ENCODE peak calls at places on chromosomes 2 and 18, in five cellular contexts. P is cardiac muscle cell, F is DND-41, E is adrenal gland, D is neural progenitor cell. X is an unnamed sample.

GRCh38 chr18:48151421-48152095 is 221.1 kb upstream of the SMAD2 start:
- DNase-seq in E (peak; percentile 4), P (no peak), D (no peak), F (no peak), X (no peak)

GRCh38 chr2:224412064-224412921 is 10.4 kb upstream of the FAM124B start:
- DNase-seq in D (no peak), P (peak; percentile 38), E (peak; percentile 14), F (no peak), X (no peak)

GRCh38 chr2:221563601-221564000 is 8.5 kb downstream of the EPHA4 start:
- DNase-seq in F (no peak), D (no peak), P (no peak), E (no peak), X (no peak)

GRCh38 chr18:38654966-38655365 is 1089.4 kb upstream of the CELF4 start:
- DNase-seq in D (no peak), E (no peak), F (no peak), P (peak; percentile 40), X (no peak)

GRCh38 chr2:207487650-207488315 is 42.0 kb upstream of the CREB1 start:
- DNase-seq in D (no peak), P (peak; percentile 77), E (peak; percentile 39), F (no peak), X (no peak)

GRCh38 chr2:190499976-190500588 is 34.4 kb downstream of the NEMP2 start:
- DNase-seq in P (no peak), E (no peak), F (no peak), D (no peak), X (no peak)

GRCh38 chr2:37215255-37215654 is 16.1 kb downstream of the CEBPZ start:
- DNase-seq in P (peak; percentile 11), E (no peak), D (no peak), F (no peak), X (no peak)

GRCh38 chr2:165893556-165893955 is 60.0 kb downstream of the TTC21B start:
- DNase-seq in P (no peak), D (no peak), E (no peak), F (no peak), X (no peak)

GRCh38 chr2:130877258-130877657 is 40.5 kb downstream of the ARHGEF4 start:
- DNase-seq in P (no peak), D (no peak), F (no peak), E (no peak), X (no peak)

GRCh38 chr18:50665015-50665414 is 105.1 kb downstream of the MAPK4 start:
- DNase-seq in P (no peak), F (no peak), D (no peak), E (no peak), X (no peak)

GRCh38 chr2:12465631-12466135 is 251.1 kb upstream of the TRIB2 start:
- DNase-seq in P (peak; percentile 76), E (no peak), D (no peak), F (no peak), X (no peak)

GRCh38 chr2:135839713-135840112 is 2.7 kb upstream of the LCT start:
- DNase-seq in F (no peak), D (no peak), P (peak; percentile 88), E (no peak), X (no peak)

GRCh38 chr2:59312022-59312421 is 1070.9 kb upstream of the FANCL start:
- DNase-seq in E (no peak), P (no peak), F (no peak), D (no peak), X (no peak)

GRCh38 chr2:9594361-9595063 is 36.3 kb downstream of the YWHAQ start:
- DNase-seq in F (no peak), D (no peak), E (peak; percentile 72), P (peak; percentile 91), X (no peak)

DNA sequence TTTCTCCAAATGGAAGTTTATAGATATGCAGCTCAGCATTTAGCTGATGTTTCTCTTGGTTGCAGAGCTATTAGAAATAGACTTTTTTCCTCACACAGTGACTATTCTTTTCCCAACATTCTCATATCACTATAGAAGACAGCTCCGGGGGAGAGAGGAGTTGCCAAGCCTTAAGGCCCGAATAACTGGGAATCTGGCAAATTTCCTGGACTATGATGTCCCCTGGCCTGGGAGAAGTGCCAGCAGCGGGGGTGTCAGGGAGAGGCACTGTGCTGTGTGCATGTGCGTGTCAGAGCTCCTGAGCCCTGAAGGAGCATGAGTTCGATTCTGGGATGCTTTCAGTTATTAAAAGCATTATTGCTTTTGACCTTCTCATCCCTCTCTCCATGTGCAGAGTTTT is 311.0 kb downstream of the PRKCE start:
- DNase-seq in D (no peak), F (no peak), E (peak; percentile 87), P (peak; percentile 78), X (no peak)
- H3K4me1 ChIP-seq in D (peaks cover 5% of the 10 kb centered on the region), F (peaks cover 23% of the 10 kb centered on the region), E (peaks cover 5% of the 10 kb centered on the region), P (peaks cover 5% of the 10 kb centered on the region), X (peaks cover 38% of the 10 kb centered on the region)

GRCh38 chr2:114122861-114123391 is 233.0 kb downstream of the ACTR3 start:
- DNase-seq in E (no peak), D (no peak), F (no peak), P (no peak), X (no peak)

GRCh38 chr2:114128725-114129124 is 238.8 kb downstream of the ACTR3 start:
- DNase-seq in D (no peak), E (no peak), F (no peak), P (no peak), X (no peak)

GRCh38 chr2:114128255-114128654 is 238.4 kb downstream of the ACTR3 start:
- DNase-seq in F (no peak), D (no peak), E (no peak), P (no peak), X (no peak)

GRCh38 chr2:114123925-114124324 is 234.0 kb downstream of the ACTR3 start:
- DNase-seq in P (no peak), F (no peak), E (no peak), D (no peak), X (no peak)

GRCh38 chr2:114127372-114127771 is 237.5 kb downstream of the ACTR3 start:
- DNase-seq in F (no peak), P (no peak), D (no peak), E (no peak), X (no peak)
- H3K4me3 ChIP-seq in F (no peak overlapping the region), P (no peak overlapping the region), D (no peak overlapping the region), E (no peak overlapping the region), X (no peak overlapping the region)

GRCh38 chr18:72541871-72542690 is 2.1 kb downstream of the CBLN2 start:
- DNase-seq in D (peak; percentile 65), P (no peak), E (no peak), F (no peak), X (no peak)
- TF ChIP-seq CTCF in D (peak; percentile 58), P (no peak), E (no peak), F (no peak), X (no peak)

DNA sequence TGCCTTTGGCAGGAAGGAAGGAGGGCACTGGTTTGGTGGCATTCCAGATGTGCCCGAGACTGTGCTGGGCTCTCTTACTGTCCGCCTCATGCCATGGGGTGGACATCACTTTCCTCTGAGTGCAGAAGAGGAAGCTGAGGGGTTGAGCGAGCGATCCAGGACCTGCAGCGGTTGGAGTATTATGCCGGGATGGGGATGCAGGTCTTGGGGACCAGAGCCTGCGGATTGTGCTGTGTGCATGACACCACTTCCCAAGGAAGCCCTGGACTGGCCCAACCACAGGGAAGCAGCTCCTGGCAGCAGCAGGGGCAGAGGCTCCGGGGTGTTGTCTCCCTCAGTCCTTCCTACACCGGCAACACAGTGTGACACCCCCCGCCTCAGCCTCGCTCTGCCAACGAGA is 44.5 kb downstream of the ATP6V1C2 start:
- DNase-seq in E (no peak), P (no peak), D (no peak), F (no peak), X (no peak)
- H3K4me1 ChIP-seq in E (no peaks in the 10 kb centered on the region), P (no peaks in the 10 kb centered on the region), D (peaks cover 10% of the 10 kb centered on the region), F (no peaks in the 10 kb centered on the region), X (no peaks in the 10 kb centered on the region)

GRCh38 chr2:172084734-172085459 is 410 bp upstream of the DLX1 start:
- DNase-seq in E (peak; percentile 78), P (peak; percentile 95), D (peak; percentile 97), F (peak; percentile 88), X (peak; percentile 50)
- H3K4me3 ChIP-seq in E (no peak overlapping the region), P (peak overlapping the region; percentile 17), D (peak overlapping the region; percentile 51), F (peak overlapping the region; percentile 96), X (peak overlapping the region; percentile 54)

DNA sequence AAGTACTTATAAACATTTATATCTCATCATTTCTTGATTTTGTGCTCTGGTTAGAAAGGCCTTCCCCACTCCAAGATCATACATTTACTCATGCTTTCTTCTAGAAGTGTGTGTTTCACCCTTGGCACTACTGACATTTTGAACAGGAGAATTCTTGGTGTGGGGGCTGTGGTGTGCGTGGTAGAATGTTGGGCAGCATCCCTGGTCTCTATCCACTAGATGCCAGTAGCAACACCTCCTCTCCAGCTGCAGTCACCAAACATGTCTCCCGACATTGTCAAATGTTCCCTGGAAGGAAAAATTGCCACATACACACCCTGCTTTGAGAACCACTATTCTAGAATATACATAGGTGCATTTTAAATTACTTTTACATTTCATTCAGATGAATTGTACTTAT is 8.7 kb upstream of the TGIF1 start:
- DNase-seq in D (peak; percentile 51), E (peak; percentile 44), P (peak; percentile 58), F (peak; percentile 11), X (no peak)
- TF ChIP-seq CTCF in D (peak; percentile 46), E (peak; percentile 52), P (peak; percentile 24), F (peak; percentile 26), X (peak; percentile 57)

DNA sequence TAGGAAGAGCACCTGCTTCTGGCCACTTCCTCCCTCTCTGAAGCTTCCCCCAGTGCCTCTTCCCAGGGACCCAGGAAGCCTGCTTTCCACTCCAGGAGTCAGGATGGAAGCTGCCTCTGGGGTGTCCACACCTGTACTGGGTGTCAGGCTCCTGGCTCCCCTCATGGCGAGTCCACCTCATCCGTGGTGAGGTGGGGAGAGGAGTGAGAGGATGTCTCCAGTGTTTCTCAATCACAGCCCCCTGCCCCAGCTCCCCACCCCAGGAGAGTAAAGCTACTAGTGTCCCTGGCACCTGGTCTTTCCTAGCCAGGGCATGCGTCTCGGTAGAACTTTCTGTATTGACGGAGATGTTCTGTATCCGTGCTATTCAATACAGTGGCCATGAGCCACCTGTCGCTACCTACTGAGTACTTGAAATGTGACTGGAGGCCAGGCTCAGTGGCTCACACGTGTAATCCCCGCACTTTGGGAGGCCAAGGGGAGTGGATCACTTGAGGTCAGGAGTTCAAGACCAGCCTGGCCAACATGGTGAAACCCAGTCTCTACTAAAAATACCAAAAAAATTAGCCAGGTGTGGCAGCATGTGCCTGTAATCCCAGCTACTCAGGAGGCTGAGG is 171.2 kb upstream of the HAAO start:
- DNase-seq in F (no peak), D (no peak), P (no peak), E (no peak), X (no peak)
- H3K4me1 ChIP-seq in F (peaks cover 8% of the 10 kb centered on the region), D (peaks cover 34% of the 10 kb centered on the region), P (no peaks in the 10 kb centered on the region), E (peaks cover 3% of the 10 kb centered on the region), X (peaks cover 74% of the 10 kb centered on the region)

DNA sequence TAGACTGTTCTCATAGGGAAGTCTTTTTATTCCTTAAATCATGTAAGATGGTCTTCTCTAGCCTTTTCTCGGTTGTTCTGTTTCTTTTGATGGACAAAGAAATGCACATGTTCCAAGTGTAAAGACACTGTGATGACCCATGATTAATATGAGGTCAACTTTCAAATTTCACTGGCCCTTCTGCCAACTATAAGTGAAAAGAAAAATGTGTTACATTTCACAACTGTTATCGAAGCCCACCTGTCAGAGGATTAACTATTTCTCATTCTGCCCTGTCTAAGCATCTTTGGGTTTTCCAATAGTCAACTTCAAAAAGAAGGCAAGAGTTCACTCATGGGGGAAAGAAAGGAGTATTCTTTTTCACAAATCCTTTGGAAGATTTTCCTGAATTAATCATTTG is 3.3 kb downstream of the RDH14 start:
- DNase-seq in E (no peak), D (no peak), F (no peak), P (no peak), X (no peak)
- H3K4me3 ChIP-seq in E (no peak overlapping the region), D (no peak overlapping the region), F (no peak overlapping the region), P (no peak overlapping the region), X (no peak overlapping the region)

GRCh38 chr2:33086400-33087015 is 139.8 kb downstream of the LTBP1 start:
- DNase-seq in F (no peak), P (peak; percentile 87), E (peak; percentile 18), D (no peak), X (peak; percentile 17)
- TF ChIP-seq CTCF in F (no peak), P (peak; percentile 23), E (peak; percentile 25), D (no peak), X (no peak)